ENCODE peak calls at places on chromosomes 2 and 18, in seven cellular contexts. Q is M059J; P is lower lobe of right lung; S is stimulated activated CD4-positive, alpha-beta T cell treated with anti-CD3 and anti-CD28 coated beads, Interleukin-4, amount 100 ng/mL, for 24 hours; K is GM12865; U is NCI-H2081; B is HL-60. V is an unnamed sample.

GRCh38 chr2:54298511-54298910 is 42.5 kb upstream of the TSPYL6 start:
- DNase-seq in Q (no peak), P (no peak), S (no peak), B (no peak), K (no peak), U (no peak), V (no peak)

GRCh38 chr18:7317804-7318231 is 86.9 kb downstream of the LRRC30 start:
- DNase-seq in Q (peak; percentile 82), K (no peak), B (no peak), S (no peak), P (no peak), U (no peak), V (no peak)

GRCh38 chr2:3574155-3574554 is 905 bp upstream of the RPS7 start:
- DNase-seq in S (no peak), P (no peak), K (no peak), Q (no peak), B (no peak), U (no peak), V (no peak)

GRCh38 chr2:14642499-14642898 is 10.0 kb downstream of the LRATD1 start:
- DNase-seq in K (peak; percentile 24), U (no peak), P (no peak), B (no peak), Q (no peak), S (no peak), V (no peak)

GRCh38 chr2:187783446-187783845 is 229.2 kb upstream of the TFPI start:
- DNase-seq in U (no peak), B (no peak), S (no peak), P (no peak), K (no peak), Q (peak; percentile 25), V (no peak)

GRCh38 chr18:50038448-50038847 is 156.5 kb downstream of the MYO5B start:
- DNase-seq in Q (peak; percentile 5), S (peak; percentile 7), B (no peak), K (peak; percentile 15), U (no peak), P (no peak), V (no peak)

GRCh38 chr2:224434618-224435017 is 32.7 kb upstream of the FAM124B start:
- DNase-seq in P (no peak), Q (no peak), U (no peak), S (no peak), B (no peak), K (no peak), V (no peak)

GRCh38 chr2:224611938-224612337 is 26.8 kb upstream of the CUL3 start:
- DNase-seq in B (no peak), K (peak; percentile 20), Q (no peak), S (no peak), P (no peak), U (no peak), V (no peak)

GRCh38 chr2:74778381-74779371 is 55.3 kb upstream of the HK2 start:
- DNase-seq in U (peak; percentile 14), B (no peak), P (no peak), S (no peak), K (no peak), Q (peak; percentile 68), V (no peak)

GRCh38 chr2:20365249-20365817 is 14.7 kb upstream of the PUM2 start:
- DNase-seq in Q (peak; percentile 53), U (no peak), S (peak; percentile 50), B (no peak), P (no peak), K (peak; percentile 87), V (peak; percentile 74)

GRCh38 chr2:165699931-165700330 is 94.1 kb downstream of the GALNT3 start:
- DNase-seq in S (no peak), K (peak; percentile 3), Q (no peak), U (no peak), B (no peak), P (no peak), V (no peak)

GRCh38 chr2:237471457-237472186 is 15.4 kb upstream of the MLPH start:
- DNase-seq in U (no peak), S (peak; percentile 38), B (no peak), K (peak; percentile 41), Q (peak; percentile 60), P (peak; percentile 78), V (no peak)

GRCh38 chr2:160375802-160376469 is 117.7 kb downstream of the RBMS1 start:
- DNase-seq in B (no peak), K (no peak), Q (peak; percentile 53), U (no peak), S (no peak), P (no peak), V (no peak)

GRCh38 chr2:234952270-234953115 is 676 bp downstream of the SH3BP4 start:
- DNase-seq in B (no peak), P (peak; percentile 51), S (no peak), U (no peak), Q (no peak), K (no peak), V (no peak)

GRCh38 chr18:56200381-56200831 is 438.0 kb downstream of the TXNL1 start:
- DNase-seq in P (no peak), Q (peak; percentile 79), U (no peak), K (no peak), B (no peak), S (no peak), V (no peak)

GRCh38 chr2:176668879-176669395 is 399.7 kb downstream of the MTX2 start:
- DNase-seq in U (no peak), B (no peak), Q (no peak), S (no peak), P (no peak), K (no peak), V (no peak)

GRCh38 chr2:54461251-54461650 is 5.1 kb downstream of the SPTBN1 start:
- DNase-seq in Q (no peak), B (no peak), P (no peak), U (no peak), K (no peak), S (no peak), V (no peak)

GRCh38 chr2:158734442-158734841 is 60.7 kb upstream of the DAPL1 start:
- DNase-seq in U (no peak), B (no peak), P (no peak), K (no peak), Q (no peak), S (no peak), V (no peak)

V was measured in activated CD4-positive, alpha-beta memory T cell treated with anti-CD3 and anti-CD28 coated beads, Interleukin-2, amount 10 ng/mL, durations not matched to agents 7 days and 5 days.